ENCODE peak calls at places on chromosome 21, in eight cellular contexts. X is GM13976, H is mucosa of descending colon, J is cardiac fibroblast, Z is breast epithelium, D is NB4, V is tibial artery, T is uterus. M is an unnamed sample.

GRCh38 chr21:38954450-38955059 is 148.8 kb downstream of the ETS2 start:
- DNase-seq in D (no peak), T (no peak), Z (no peak), V (no peak), H (no peak), J (no peak), X (no peak), M (no peak)

GRCh38 chr21:38804617-38805281 is 980 bp upstream of the ETS2 start:
- DNase-seq in H (peak), D (peak), X (peak), J (no peak), V (peak), Z (peak), T (peak), M (peak)

GRCh38 chr21:44443891-44444285 is 11.4 kb upstream of the LRRC3 start:
- DNase-seq in X (no peak), H (no peak), J (no peak), D (peak), V (no peak), Z (no peak), T (no peak), M (no peak)

GRCh38 chr21:23853796-23854379 is 1753.4 kb downstream of the MRPL39 start:
- DNase-seq in V (no peak), H (no peak), Z (no peak), X (peak), T (no peak), D (peak), J (peak), M (peak)

GRCh38 chr21:30924171-30924680 is 42.8 kb upstream of the KRTAP11-1 start:
- DNase-seq in J (no peak), T (no peak), D (no peak), X (no peak), Z (no peak), V (no peak), H (no peak), M (no peak)

GRCh38 chr21:31088196-31088751 is 50.0 kb upstream of the KRTAP19-8 start:
- DNase-seq in Z (no peak), H (no peak), J (no peak), D (no peak), T (no peak), V (no peak), X (no peak), M (no peak)

GRCh38 chr21:44696572-44696971 is 400 bp upstream of the KRTAP10-12 start:
- DNase-seq in X (no peak), Z (no peak), V (no peak), J (no peak), D (no peak), H (no peak), T (no peak), M (peak)

GRCh38 chr21:39637971-39638628 is 25.4 kb downstream of the B3GALT5 start:
- DNase-seq in H (peak), T (no peak), D (no peak), J (no peak), Z (no peak), V (no peak), X (no peak), M (no peak)

GRCh38 chr21:30251781-30252180 is 31.0 kb downstream of the KRTAP24-1 start:
- DNase-seq in D (no peak), H (no peak), J (no peak), T (no peak), V (no peak), X (no peak), Z (no peak), M (no peak)

GRCh38 chr21:39048064-39048463 is 135.2 kb downstream of the PSMG1 start:
- DNase-seq in V (no peak), J (peak), Z (no peak), D (no peak), X (no peak), H (no peak), T (no peak), M (no peak)

GRCh38 chr21:44405948-44406872 is 49.1 kb upstream of the LRRC3 start:
- DNase-seq in T (no peak), X (no peak), Z (no peak), H (no peak), J (no peak), D (no peak), V (no peak), M (no peak)

DNA sequence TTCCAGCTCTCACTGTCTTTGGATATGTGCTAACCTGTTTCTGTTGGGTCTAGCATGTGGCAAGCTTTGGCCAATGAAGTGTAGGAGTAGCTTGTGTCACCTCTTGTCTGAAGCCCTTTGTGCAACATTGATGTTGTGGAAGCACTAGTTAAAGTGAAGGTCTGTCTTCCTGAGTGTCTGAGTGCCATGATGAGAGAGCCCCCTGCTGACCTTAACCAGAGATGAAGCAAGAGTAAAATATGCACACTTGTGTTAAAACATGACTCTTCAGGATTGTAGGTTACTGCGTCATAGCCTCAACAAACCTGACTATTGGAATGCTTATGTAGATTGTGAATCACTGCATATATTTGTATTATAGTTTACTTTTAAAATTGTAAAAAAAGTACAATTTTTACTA is 103.7 kb downstream of the NCAM2 start:
- DNase-seq in J (peak), D (peak), Z (no peak), X (no peak), V (no peak), H (no peak), T (no peak), M (no peak)
- TF ChIP-seq CTCF in J (no peak), D (peak), Z (no peak), X (no peak), V (no peak), H (no peak), T (no peak), M (no peak)

GRCh38 chr21:42113926-42114409 is 42.9 kb downstream of the UMODL1 start:
- DNase-seq in D (peak), J (no peak), V (peak), X (no peak), Z (peak), H (no peak), T (no peak), M (no peak)
- TF ChIP-seq CTCF in D (no peak), J (peak), V (peak), X (no peak), Z (peak), H (no peak), T (no peak), M (no peak)

DNA sequence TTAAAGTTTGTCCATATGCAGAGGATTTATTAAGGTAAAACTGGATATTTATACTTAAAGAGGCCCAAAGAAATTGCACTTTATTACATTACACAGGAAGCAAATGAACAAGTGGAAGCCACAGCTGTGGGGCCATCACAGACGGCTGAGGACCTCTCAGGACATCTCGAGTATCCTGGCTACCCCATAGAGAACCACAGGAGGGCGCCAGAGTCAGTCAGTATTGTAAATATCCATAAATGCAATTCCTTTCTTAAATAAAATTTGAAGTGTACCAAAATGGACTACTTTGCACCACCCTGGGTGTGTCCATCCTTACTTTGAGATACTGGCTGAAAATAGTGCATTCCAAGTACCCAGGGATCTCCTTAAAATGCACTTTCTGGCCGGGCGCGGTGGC is 257.2 kb downstream of the MRPL39 start:
- DNase-seq in H (no peak), J (peak), Z (no peak), T (no peak), X (no peak), V (no peak), D (peak), M (no peak)
- TF ChIP-seq CTCF in H (no peak), J (peak), Z (no peak), T (no peak), X (peak), V (no peak), D (peak), M (peak)

GRCh38 chr21:14768042-14768441 is 221.9 kb upstream of the SAMSN1 start:
- DNase-seq in X (no peak), J (no peak), T (no peak), Z (no peak), V (no peak), D (peak), H (no peak), M (no peak)

GRCh38 chr21:14771587-14771986 is 225.5 kb upstream of the SAMSN1 start:
- DNase-seq in T (no peak), H (no peak), D (no peak), J (no peak), V (no peak), X (no peak), Z (no peak), M (no peak)

DNA sequence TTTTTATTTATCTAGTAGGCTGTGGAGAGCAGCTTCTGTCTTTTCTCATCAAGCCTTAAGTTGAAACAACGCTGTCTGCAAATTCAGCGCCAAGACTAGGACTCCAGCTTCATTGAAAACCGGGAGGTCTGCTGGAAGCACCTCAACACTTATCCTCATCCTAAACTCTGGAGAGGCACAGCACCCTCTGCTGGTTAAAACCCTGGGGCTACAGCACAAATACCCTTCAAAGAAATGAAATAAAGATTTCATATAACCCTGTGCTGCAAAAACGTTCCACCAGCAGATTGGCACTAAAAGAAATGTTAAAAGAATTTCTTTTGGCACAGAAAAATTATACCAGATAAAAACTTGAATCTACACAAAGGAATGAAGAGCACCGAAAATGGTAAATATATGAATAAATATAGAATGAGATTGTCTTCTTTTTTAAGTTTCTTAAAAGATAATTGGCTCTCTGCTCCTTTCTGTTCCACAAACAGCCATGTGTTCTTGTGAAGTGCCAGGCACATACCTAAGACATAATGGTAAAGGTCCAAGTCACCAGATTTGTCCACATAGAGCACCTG is 227.7 kb upstream of the SAMSN1 start:
- DNase-seq in D (peak), H (peak), T (peak), J (peak), Z (no peak), V (peak), X (peak), M (no peak)
- TF ChIP-seq CTCF in D (peak), H (peak), T (no peak), J (peak), Z (no peak), V (no peak), X (peak), M (peak)

GRCh38 chr21:33299181-33299752 is 25.5 kb upstream of the IFNAR1 start:
- DNase-seq in T (no peak), H (peak), J (no peak), V (no peak), Z (no peak), D (peak), X (peak), M (peak)
- TF ChIP-seq CTCF in T (no peak), H (no peak), J (no peak), V (no peak), Z (no peak), D (no peak), X (no peak), M (peak)

DNA sequence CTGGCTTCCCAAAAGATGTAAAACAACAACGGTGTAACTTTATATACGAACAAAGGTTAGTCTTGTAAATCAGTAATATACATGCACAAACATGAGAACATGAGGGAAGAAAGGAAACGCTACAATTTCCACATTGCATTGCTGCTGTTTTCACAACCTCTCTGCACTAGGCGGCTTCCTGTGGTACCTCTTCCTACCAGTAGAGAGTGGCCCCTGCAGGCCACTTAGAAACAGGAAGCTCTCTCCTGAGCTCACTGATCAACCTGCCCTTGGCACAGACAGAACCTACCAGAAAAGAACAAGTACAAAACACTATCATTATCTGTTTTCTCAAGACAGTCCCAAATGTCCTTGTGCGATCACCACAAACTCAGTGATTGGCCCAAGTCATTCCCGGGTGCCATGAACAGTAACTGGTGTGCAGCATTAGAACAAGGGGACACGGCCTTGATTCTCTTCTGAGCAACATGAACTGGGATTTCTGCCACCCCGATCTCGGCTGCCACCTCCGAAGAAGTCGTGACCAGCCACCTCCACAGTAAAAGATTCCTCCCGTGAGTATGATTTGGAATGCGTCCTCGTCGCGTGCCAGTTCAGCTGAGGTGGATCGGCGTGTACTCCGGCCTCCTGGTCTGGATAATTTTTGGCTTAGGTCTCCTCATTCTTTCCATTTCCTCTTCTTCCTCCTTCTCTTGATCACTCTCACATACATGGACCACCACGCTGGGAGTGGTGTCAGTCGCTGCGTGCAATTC is 5.7 kb upstream of the KCNE1 start:
- DNase-seq in T (no peak), X (no peak), J (no peak), V (no peak), D (peak), H (no peak), Z (no peak), M (no peak)
- TF ChIP-seq CTCF in T (no peak), X (no peak), J (no peak), V (no peak), D (peak), H (no peak), Z (no peak), M (peak)

DNA sequence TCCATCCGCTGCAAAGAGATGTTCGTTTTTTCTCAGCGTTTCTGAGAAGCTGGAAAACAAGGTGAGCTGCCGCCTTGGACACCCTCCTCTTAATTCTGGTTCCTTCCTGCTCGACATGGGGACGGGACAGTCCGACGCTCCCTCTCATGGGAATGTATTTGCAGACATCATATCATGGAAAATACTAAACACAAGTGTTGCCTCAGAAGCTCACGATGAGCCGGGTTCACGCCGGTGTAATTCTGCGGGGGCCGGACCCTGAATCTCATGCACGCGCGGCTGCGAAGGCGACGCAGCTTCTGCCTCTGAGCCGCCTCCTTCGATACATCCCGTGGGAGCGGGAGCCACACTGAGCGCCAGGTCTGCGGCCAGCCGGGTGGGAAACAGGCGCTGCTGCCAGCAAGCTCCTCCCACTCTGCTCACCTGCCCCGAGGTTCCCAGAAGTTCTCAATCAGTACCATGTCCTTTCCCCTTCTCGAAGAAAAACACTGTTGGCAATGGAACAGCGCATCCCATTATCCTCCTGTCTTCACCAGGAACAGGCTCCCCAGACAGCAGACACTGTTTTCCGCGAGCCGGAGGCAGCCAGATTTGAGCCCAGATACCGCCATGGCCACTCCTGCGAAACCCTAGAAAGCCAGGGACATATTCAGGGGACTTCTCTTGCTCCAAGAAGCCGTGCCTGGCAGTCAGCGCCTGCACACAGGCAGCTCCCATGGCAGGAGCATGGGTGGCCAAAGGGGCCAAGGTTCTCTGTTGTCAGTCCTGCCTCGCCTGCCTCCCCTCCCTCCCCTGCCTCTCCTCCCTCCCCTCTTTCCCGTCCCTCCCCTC is 98.0 kb downstream of the WDR4 start:
- DNase-seq in V (no peak), H (no peak), Z (no peak), X (no peak), T (peak), J (no peak), D (no peak), M (no peak)
- TF ChIP-seq CTCF in V (no peak), H (no peak), Z (no peak), X (no peak), T (no peak), J (no peak), D (no peak), M (no peak)

GRCh38 chr21:45984584-45985095 is 3.1 kb downstream of the COL6A1 start:
- DNase-seq in D (no peak), X (no peak), T (no peak), Z (no peak), H (no peak), V (no peak), J (no peak), M (no peak)

GRCh38 chr21:45985471-45986315 is 4.1 kb downstream of the COL6A1 start:
- DNase-seq in D (no peak), J (no peak), X (no peak), V (peak), H (peak), Z (peak), T (peak), M (no peak)

GRCh38 chr21:45982256-45982757 is 737 bp downstream of the COL6A1 start:
- DNase-seq in T (peak), J (no peak), H (peak), V (peak), D (no peak), Z (peak), X (no peak), M (no peak)

GRCh38 chr21:45982758-45983731 is 1.5 kb downstream of the COL6A1 start:
- DNase-seq in D (no peak), H (peak), J (no peak), X (no peak), Z (peak), T (peak), V (peak), M (no peak)

GRCh38 chr21:45983981-45984551 is 2.5 kb downstream of the COL6A1 start:
- DNase-seq in H (peak), J (no peak), T (peak), Z (peak), X (no peak), V (peak), D (no peak), M (no peak)
- TF ChIP-seq CTCF in H (no peak), J (no peak), T (no peak), Z (no peak), X (no peak), V (no peak), D (no peak), M (no peak)

GRCh38 chr21:33360871-33361602 is 36.3 kb downstream of the IFNAR1 start:
- DNase-seq in X (peak), D (peak), Z (peak), V (peak), H (peak), T (peak), J (peak), M (peak)
- TF ChIP-seq CTCF in X (peak), D (peak), Z (peak), V (peak), H (peak), T (peak), J (peak), M (peak)

GRCh38 chr21:17512245-17513213 is at the start of gene CXADR:
- DNase-seq in T (peak), X (peak), V (no peak), D (no peak), Z (peak), J (peak), H (peak), M (peak)
- TF ChIP-seq CTCF in T (peak), X (no peak), V (no peak), D (no peak), Z (peak), J (peak), H (peak), M (peak)